ENCODE peak calls at places on chromosomes 7 and 10, in seven cellular contexts. O is neuronal stem cell, F is mesendoderm, E is IMR-90, Q is H1, P is trophoblast cell, Z is mesenchymal stem cell. S is an unnamed sample.

GRCh38 chr7:7051221-7051877 is 131.0 kb upstream of the C1GALT1 start:
- DNase-seq in O (no peak), F (no peak), E (no peak), Q (no peak), P (peak), Z (no peak), S (no peak)

GRCh38 chr7:73366127-73366526 is 38.2 kb downstream of the FKBP6 start:
- DNase-seq in O (no peak), F (no peak), E (no peak), Q (no peak), P (no peak), Z (no peak), S (no peak)

GRCh38 chr7:123191132-123191531 is 8.6 kb downstream of the SLC13A1 start:
- DNase-seq in O (no peak), F (no peak), E (no peak), Q (no peak), P (no peak), Z (no peak), S (no peak)

GRCh38 chr7:108196004-108196403 is 65.8 kb upstream of the LAMB4 start:
- DNase-seq in O (no peak), F (no peak), E (no peak), Q (no peak), P (no peak), Z (no peak), S (no peak)

GRCh38 chr10:93711891-93712290 is 9.5 kb upstream of the FRA10AC1 start:
- DNase-seq in O (no peak), F (no peak), E (no peak), Q (no peak), P (peak), Z (peak), S (no peak)

GRCh38 chr7:133481676-133482075 is 228.8 kb downstream of the EXOC4 start:
- DNase-seq in O (no peak), F (peak), E (peak), Q (no peak), P (no peak), Z (peak), S (no peak)

GRCh38 chr7:101987494-101987893 is 170.1 kb downstream of the CUX1 start:
- DNase-seq in O (no peak), F (no peak), E (no peak), Q (no peak), P (peak), Z (no peak), S (no peak)

GRCh38 chr7:85554294-85554877 is 367.5 kb upstream of the SEMA3D start:
- DNase-seq in O (peak), F (peak), E (peak), Q (no peak), P (peak), Z (peak), S (no peak)

GRCh38 chr10:97916586-97916985 is 66.9 kb downstream of the GOLGA7B start:
- DNase-seq in O (no peak), F (no peak), E (no peak), Q (no peak), P (no peak), Z (no peak), S (no peak)

GRCh38 chr10:4639960-4640359 is 186.0 kb upstream of the AKR1E2 start:
- DNase-seq in O (no peak), F (no peak), E (no peak), Q (no peak), P (no peak), Z (no peak), S (no peak)

GRCh38 chr10:14265709-14266108 is 65.0 kb downstream of the FRMD4A start:
- DNase-seq in O (no peak), F (peak), E (no peak), Q (no peak), P (no peak), Z (no peak), S (no peak)

GRCh38 chr10:14259696-14260595 is 70.8 kb downstream of the FRMD4A start:
- DNase-seq in O (no peak), F (peak), E (peak), Q (no peak), P (peak), Z (peak), S (no peak)

GRCh38 chr10:14263041-14263440 is 67.7 kb downstream of the FRMD4A start:
- DNase-seq in O (no peak), F (no peak), E (no peak), Q (no peak), P (no peak), Z (no peak), S (no peak)

GRCh38 chr10:14261341-14261740 is 69.4 kb downstream of the FRMD4A start:
- DNase-seq in O (no peak), F (no peak), E (no peak), Q (no peak), P (no peak), Z (no peak), S (no peak)
- H2BK120ac ChIP-seq in O (no peak), F (no peak), E (no peak), Q (no peak), P (no peak), Z (no peak), S (no peak)

DNA sequence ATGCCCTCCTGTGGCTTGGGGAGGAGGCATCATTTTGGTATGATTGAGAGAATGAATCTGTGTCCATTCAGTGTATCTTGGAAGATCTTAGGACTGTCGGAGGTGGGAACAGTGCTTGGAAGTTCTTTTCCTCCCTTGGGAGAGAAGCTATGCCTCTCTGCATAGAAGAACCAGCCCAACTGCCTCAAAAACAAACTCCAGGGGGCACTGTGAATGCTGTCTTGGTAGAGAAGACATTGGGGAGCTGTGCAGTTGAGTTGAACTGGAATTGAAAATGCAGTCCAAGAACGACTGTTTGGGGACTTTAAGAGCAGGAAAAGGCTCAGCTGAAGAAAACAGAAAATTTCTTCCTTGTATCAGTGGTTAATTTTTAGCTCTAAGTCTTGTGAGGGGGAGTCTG is 4.9 kb upstream of the GJD4 start:
- DNase-seq in O (no peak), F (peak), E (no peak), Q (no peak), P (no peak), Z (no peak), S (no peak)
- H2BK120ac ChIP-seq in O (no peak), F (no peak), E (no peak), Q (no peak), P (no peak), Z (no peak), S (no peak)

DNA sequence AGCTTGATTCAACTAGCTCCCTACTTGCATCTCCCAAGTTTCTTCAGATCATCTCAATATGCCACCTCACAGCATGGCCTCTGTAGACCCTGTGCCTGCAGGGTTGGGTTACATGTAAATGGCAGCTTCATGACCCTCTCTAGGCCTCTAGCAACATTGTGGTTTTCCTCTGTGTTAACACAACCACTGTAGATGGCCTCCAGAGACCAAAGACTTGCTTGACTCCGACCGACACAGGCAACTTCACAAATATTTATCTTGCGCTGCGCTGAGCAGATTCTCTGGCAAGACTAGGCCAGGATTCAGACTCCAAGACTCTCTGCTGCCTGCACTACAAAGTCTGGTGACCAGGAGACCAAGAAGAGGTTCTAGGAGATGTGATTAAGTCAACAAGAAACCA is 75.9 kb downstream of the CNOT4 start:
- DNase-seq in O (no peak), F (no peak), E (no peak), Q (no peak), P (no peak), Z (peak), S (no peak)
- H2BK120ac ChIP-seq in O (no peak), F (no peak), E (no peak), Q (no peak), P (no peak), Z (no peak), S (no peak)

GRCh38 chr7:128407751-128408708 is 1.8 kb downstream of the IMPDH1 start:
- DNase-seq in O (no peak), F (peak), E (no peak), Q (no peak), P (no peak), Z (no peak), S (no peak)
- H2BK120ac ChIP-seq in O (no peak), F (no peak), E (no peak), Q (no peak), P (no peak), Z (no peak), S (no peak)

GRCh38 chr7:35894721-35895120 is 93.9 kb downstream of the SEPTIN7 start:
- DNase-seq in O (no peak), F (no peak), E (no peak), Q (no peak), P (no peak), Z (no peak), S (no peak)

GRCh38 chr7:35893649-35894048 is 92.8 kb downstream of the SEPTIN7 start:
- DNase-seq in O (no peak), F (no peak), E (no peak), Q (no peak), P (no peak), Z (no peak), S (no peak)

GRCh38 chr7:35891004-35891830 is 90.4 kb downstream of the SEPTIN7 start:
- DNase-seq in O (no peak), F (no peak), E (no peak), Q (no peak), P (no peak), Z (no peak), S (no peak)

GRCh38 chr7:35889001-35889400 is 88.1 kb downstream of the SEPTIN7 start:
- DNase-seq in O (no peak), F (no peak), E (no peak), Q (no peak), P (no peak), Z (no peak), S (no peak)

DNA sequence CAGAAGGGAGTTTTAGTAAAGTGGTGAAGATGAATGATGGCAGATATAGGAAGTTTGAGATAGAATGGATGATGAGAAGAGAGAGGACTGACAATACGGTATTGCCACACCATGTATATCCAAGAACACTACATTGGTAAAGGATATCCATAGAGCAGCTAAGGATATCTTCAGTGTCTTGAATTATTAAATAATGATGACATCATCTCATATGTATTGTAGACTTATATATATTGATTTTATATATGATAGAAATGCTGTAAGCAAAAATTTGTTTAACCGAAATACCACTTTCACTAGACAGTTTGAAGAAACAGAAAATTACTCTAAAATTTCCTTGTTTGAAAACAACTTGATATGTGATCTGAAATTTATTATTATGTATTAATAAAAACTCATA is 89.0 kb downstream of the SEPTIN7 start:
- DNase-seq in O (no peak), F (no peak), E (no peak), Q (no peak), P (no peak), Z (no peak), S (no peak)
- H2BK120ac ChIP-seq in O (no peak), F (no peak), E (no peak), Q (no peak), P (no peak), Z (no peak), S (no peak)